ENCODE peak calls at places on chromosomes 6 and 20, in five cellular contexts. One of them, this sample, is unnamed.

GRCh38 chr20:53606364-53606985 is 12.8 kb upstream of the ZNF217 start:
- DNase-seq in sigmoid colon: no peak
- DNase-seq in fibroblast of mammary gland: peak; percentile 92
- DNase-seq in right lobe of liver: peak; percentile 36
- DNase-seq in CD8-positive, alpha-beta T cell: no peak
- DNase-seq in this sample: peak; percentile 89

GRCh38 chr6:122947355-122947754 is 48.7 kb upstream of the CLVS2 start:
- DNase-seq in fibroblast of mammary gland: peak; percentile 26
- DNase-seq in right lobe of liver: no peak
- DNase-seq in CD8-positive, alpha-beta T cell: no peak
- DNase-seq in sigmoid colon: no peak
- DNase-seq in this sample: peak; percentile 61

GRCh38 chr6:127841811-127842210 is 59.0 kb downstream of the THEMIS start:
- DNase-seq in sigmoid colon: no peak
- DNase-seq in fibroblast of mammary gland: peak; percentile 31
- DNase-seq in right lobe of liver: no peak
- DNase-seq in CD8-positive, alpha-beta T cell: no peak
- DNase-seq in this sample: no peak

GRCh38 chr6:170029416-170030283 is 261.2 kb downstream of the DLL1 start:
- DNase-seq in right lobe of liver: peak; percentile 23
- DNase-seq in fibroblast of mammary gland: no peak
- DNase-seq in CD8-positive, alpha-beta T cell: no peak
- DNase-seq in sigmoid colon: peak; percentile 54
- DNase-seq in this sample: no peak

GRCh38 chr6:35084511-35085203 is 56.5 kb downstream of the TCP11 start:
- DNase-seq in fibroblast of mammary gland: no peak
- DNase-seq in sigmoid colon: peak; percentile 62
- DNase-seq in CD8-positive, alpha-beta T cell: no peak
- DNase-seq in right lobe of liver: peak; percentile 28
- DNase-seq in this sample: no peak

GRCh38 chr6:14455442-14455841 is 337.9 kb downstream of the CD83 start:
- DNase-seq in sigmoid colon: no peak
- DNase-seq in right lobe of liver: no peak
- DNase-seq in CD8-positive, alpha-beta T cell: no peak
- DNase-seq in fibroblast of mammary gland: no peak
- DNase-seq in this sample: peak; percentile 47

GRCh38 chr20:56433880-56434255 is 21.8 kb downstream of the CASS4 start:
- DNase-seq in sigmoid colon: peak; percentile 20
- DNase-seq in CD8-positive, alpha-beta T cell: no peak
- DNase-seq in fibroblast of mammary gland: peak; percentile 79
- DNase-seq in right lobe of liver: no peak
- DNase-seq in this sample: peak; percentile 92

GRCh38 chr20:44734938-44735337 is 10.7 kb upstream of the KCNK15 start:
- DNase-seq in right lobe of liver: no peak
- DNase-seq in fibroblast of mammary gland: peak; percentile 50
- DNase-seq in sigmoid colon: no peak
- DNase-seq in CD8-positive, alpha-beta T cell: no peak
- DNase-seq in this sample: peak; percentile 85

GRCh38 chr6:133635447-133635846 is 253.5 kb upstream of the TCF21 start:
- DNase-seq in sigmoid colon: no peak
- DNase-seq in CD8-positive, alpha-beta T cell: no peak
- DNase-seq in right lobe of liver: no peak
- DNase-seq in fibroblast of mammary gland: no peak
- DNase-seq in this sample: no peak

GRCh38 chr6:95185874-95186273 is 391.5 kb upstream of the MANEA start:
- DNase-seq in right lobe of liver: no peak
- DNase-seq in sigmoid colon: no peak
- DNase-seq in fibroblast of mammary gland: no peak
- DNase-seq in CD8-positive, alpha-beta T cell: no peak
- DNase-seq in this sample: no peak

GRCh38 chr6:149362289-149362688 is 37.8 kb upstream of the SUMO4 start:
- DNase-seq in CD8-positive, alpha-beta T cell: no peak
- DNase-seq in right lobe of liver: no peak
- DNase-seq in fibroblast of mammary gland: no peak
- DNase-seq in sigmoid colon: no peak
- DNase-seq in this sample: no peak

GRCh38 chr20:43969501-43969900 is 54.8 kb downstream of the TOX2 start:
- DNase-seq in right lobe of liver: no peak
- DNase-seq in fibroblast of mammary gland: no peak
- DNase-seq in CD8-positive, alpha-beta T cell: no peak
- DNase-seq in sigmoid colon: no peak
- DNase-seq in this sample: no peak

GRCh38 chr6:142336183-142336582 is 34.4 kb downstream of the ADGRG6 start:
- DNase-seq in sigmoid colon: no peak
- DNase-seq in right lobe of liver: no peak
- DNase-seq in CD8-positive, alpha-beta T cell: no peak
- DNase-seq in fibroblast of mammary gland: no peak
- DNase-seq in this sample: no peak

GRCh38 chr6:30844118-30844535 is 40.2 kb upstream of the DDR1 start:
- DNase-seq in sigmoid colon: no peak
- DNase-seq in right lobe of liver: no peak
- DNase-seq in CD8-positive, alpha-beta T cell: no peak
- DNase-seq in fibroblast of mammary gland: no peak
- DNase-seq in this sample: peak; percentile 81

GRCh38 chr20:688809-689208 is 13.2 kb upstream of the SCRT2 start:
- DNase-seq in right lobe of liver: no peak
- DNase-seq in fibroblast of mammary gland: peak; percentile 15
- DNase-seq in sigmoid colon: no peak
- DNase-seq in CD8-positive, alpha-beta T cell: no peak
- DNase-seq in this sample: no peak

GRCh38 chr6:149089508-149089907 is 228.0 kb upstream of the TAB2 start:
- DNase-seq in CD8-positive, alpha-beta T cell: no peak
- DNase-seq in right lobe of liver: no peak
- DNase-seq in fibroblast of mammary gland: no peak
- DNase-seq in sigmoid colon: no peak
- DNase-seq in this sample: no peak

GRCh38 chr6:157893238-157893637 is 70.2 kb downstream of the SNX9 start:
- DNase-seq in CD8-positive, alpha-beta T cell: no peak
- DNase-seq in sigmoid colon: no peak
- DNase-seq in right lobe of liver: no peak
- DNase-seq in fibroblast of mammary gland: no peak
- DNase-seq in this sample: no peak

GRCh38 chr6:2733324-2733723 is 17.4 kb downstream of the MYLK4 start:
- DNase-seq in CD8-positive, alpha-beta T cell: no peak
- DNase-seq in right lobe of liver: no peak
- DNase-seq in fibroblast of mammary gland: peak; percentile 63
- DNase-seq in sigmoid colon: peak; percentile 81
- DNase-seq in this sample: peak; percentile 49

GRCh38 chr6:25296217-25296905 is 17.2 kb downstream of the CARMIL1 start:
- DNase-seq in CD8-positive, alpha-beta T cell: no peak
- DNase-seq in right lobe of liver: no peak
- DNase-seq in fibroblast of mammary gland: no peak
- DNase-seq in sigmoid colon: no peak
- DNase-seq in this sample: no peak

DNA sequence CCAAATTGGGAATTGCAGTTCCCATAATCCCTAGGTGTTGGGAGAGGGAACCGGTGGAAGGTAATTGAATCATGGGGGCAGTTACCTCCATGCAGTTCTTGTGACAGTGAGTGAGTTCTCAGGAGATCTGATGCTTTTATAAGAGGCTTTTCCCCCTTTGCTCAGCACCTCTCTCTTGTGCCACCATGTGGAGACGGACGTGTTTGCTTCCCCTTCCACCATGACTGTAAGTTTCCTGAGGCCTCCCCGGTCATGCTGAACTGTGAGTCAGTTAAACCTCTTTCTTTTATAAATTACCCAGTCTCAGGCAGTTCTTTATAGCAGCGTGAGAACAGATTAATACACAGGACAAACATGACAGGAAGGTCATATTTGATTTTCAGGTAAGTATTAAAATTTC is 25.3 kb upstream of the HECA start:
- DNase-seq in fibroblast of mammary gland: peak; percentile 55
- DNase-seq in sigmoid colon: no peak
- DNase-seq in CD8-positive, alpha-beta T cell: no peak
- DNase-seq in right lobe of liver: no peak
- DNase-seq in this sample: peak; percentile 62
- TF ChIP-seq CTCF in fibroblast of mammary gland: peak; percentile 35
- TF ChIP-seq CTCF in sigmoid colon: no peak
- TF ChIP-seq CTCF in CD8-positive, alpha-beta T cell: peak; percentile 28
- TF ChIP-seq CTCF in right lobe of liver: peak; percentile 31
- TF ChIP-seq CTCF in this sample: peak; percentile 44

GRCh38 chr6:107642348-107643347 is 152.7 kb downstream of the SOBP start:
- DNase-seq in fibroblast of mammary gland: no peak
- DNase-seq in CD8-positive, alpha-beta T cell: no peak
- DNase-seq in right lobe of liver: no peak
- DNase-seq in sigmoid colon: no peak
- DNase-seq in this sample: no peak
- H3K4me3 ChIP-seq in fibroblast of mammary gland: no peak overlapping the region
- H3K4me3 ChIP-seq in CD8-positive, alpha-beta T cell: no peak overlapping the region
- H3K4me3 ChIP-seq in right lobe of liver: no peak overlapping the region
- H3K4me3 ChIP-seq in sigmoid colon: no peak overlapping the region
- H3K4me3 ChIP-seq in this sample: no peak overlapping the region

DNA sequence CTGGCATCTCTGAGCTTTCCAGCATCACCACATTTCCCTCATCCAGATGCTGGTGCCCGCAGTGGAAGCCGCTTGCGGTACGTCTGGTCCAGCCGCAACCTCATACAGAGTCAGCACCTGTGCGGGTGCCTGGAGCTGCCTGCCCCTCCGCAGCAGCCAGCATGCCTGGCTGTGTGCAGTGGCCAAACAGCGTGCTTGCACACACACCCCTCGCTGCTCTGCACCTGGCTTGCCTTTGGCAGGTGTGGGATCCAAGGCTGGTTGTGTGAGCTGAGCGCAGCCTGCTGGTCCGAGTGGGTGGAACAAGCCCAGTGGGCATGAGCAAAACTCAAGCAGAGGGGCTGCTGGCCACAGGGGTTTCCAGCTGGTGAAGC is 3.1 kb upstream of the HINT3 start:
- DNase-seq in right lobe of liver: no peak
- DNase-seq in sigmoid colon: no peak
- DNase-seq in fibroblast of mammary gland: no peak
- DNase-seq in CD8-positive, alpha-beta T cell: no peak
- DNase-seq in this sample: no peak
- TF ChIP-seq CTCF in right lobe of liver: peak; percentile 20
- TF ChIP-seq CTCF in sigmoid colon: no peak
- TF ChIP-seq CTCF in fibroblast of mammary gland: peak; percentile 8
- TF ChIP-seq CTCF in CD8-positive, alpha-beta T cell: no peak
- TF ChIP-seq CTCF in this sample: peak; percentile 11

DNA sequence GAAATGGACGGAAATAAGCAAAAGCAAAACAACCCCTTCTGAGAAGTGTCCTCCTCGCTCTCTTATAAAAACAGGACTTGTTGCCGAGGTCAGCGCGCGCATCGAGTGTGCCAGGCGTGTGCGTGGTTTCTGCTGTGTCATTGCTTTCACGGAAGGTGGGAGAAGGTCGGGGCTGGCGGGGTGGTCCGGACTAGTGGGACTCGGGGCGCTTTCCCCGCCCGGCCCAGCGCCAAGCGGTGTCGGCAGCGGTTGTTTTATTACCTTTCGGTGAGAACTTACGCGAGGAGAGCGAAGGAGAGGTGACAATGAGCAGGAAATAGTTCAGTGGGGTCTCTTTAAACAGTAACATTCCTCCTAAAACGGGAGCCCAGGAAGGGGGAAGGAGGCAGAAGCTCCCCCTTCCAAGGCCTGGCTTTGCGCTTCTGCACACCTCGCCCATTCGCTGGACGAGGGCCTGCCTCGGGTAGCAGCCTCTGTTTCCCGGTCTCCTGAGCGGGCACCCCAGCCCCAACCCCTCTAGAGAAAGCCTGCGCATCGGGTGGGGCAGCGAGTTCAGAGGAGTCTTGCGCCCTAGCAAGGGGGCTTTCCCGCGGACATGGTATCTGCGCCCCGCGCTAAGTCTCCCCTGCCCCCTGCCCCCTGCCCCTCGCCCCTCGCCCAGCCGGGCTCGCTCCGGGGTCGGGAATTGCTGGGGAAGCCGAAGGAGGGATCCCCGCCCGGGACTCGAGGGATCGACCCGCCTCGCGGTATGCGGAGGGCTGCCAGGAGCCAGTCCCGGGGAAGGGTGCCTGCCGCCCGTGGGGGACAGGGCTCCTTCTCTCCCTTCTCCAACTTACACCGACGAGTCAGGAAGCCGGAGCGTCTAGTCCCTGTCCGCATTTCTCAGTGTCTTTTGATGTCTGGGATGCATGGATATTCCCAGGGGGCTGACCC is 1.2 kb upstream of the TBXT start:
- DNase-seq in right lobe of liver: no peak
- DNase-seq in fibroblast of mammary gland: peak; percentile 2
- DNase-seq in CD8-positive, alpha-beta T cell: no peak
- DNase-seq in sigmoid colon: no peak
- DNase-seq in this sample: peak; percentile 2
- H3K4me3 ChIP-seq in right lobe of liver: no peak overlapping the region
- H3K4me3 ChIP-seq in fibroblast of mammary gland: no peak overlapping the region
- H3K4me3 ChIP-seq in CD8-positive, alpha-beta T cell: no peak overlapping the region
- H3K4me3 ChIP-seq in sigmoid colon: no peak overlapping the region
- H3K4me3 ChIP-seq in this sample: no peak overlapping the region

GRCh38 chr6:137709424-137710281 is 157.4 kb upstream of the TNFAIP3 start:
- DNase-seq in sigmoid colon: no peak
- DNase-seq in fibroblast of mammary gland: peak; percentile 79
- DNase-seq in CD8-positive, alpha-beta T cell: no peak
- DNase-seq in right lobe of liver: no peak
- DNase-seq in this sample: no peak
- TF ChIP-seq CTCF in sigmoid colon: no peak
- TF ChIP-seq CTCF in fibroblast of mammary gland: no peak
- TF ChIP-seq CTCF in CD8-positive, alpha-beta T cell: no peak
- TF ChIP-seq CTCF in right lobe of liver: no peak
- TF ChIP-seq CTCF in this sample: no peak

GRCh38 chr20:23632711-23633573 is 4.8 kb downstream of the CST3 start:
- DNase-seq in CD8-positive, alpha-beta T cell: no peak
- DNase-seq in fibroblast of mammary gland: no peak
- DNase-seq in sigmoid colon: no peak
- DNase-seq in right lobe of liver: no peak
- DNase-seq in this sample: no peak

GRCh38 chr20:23636182-23636907 is 1.4 kb downstream of the CST3 start:
- DNase-seq in fibroblast of mammary gland: no peak
- DNase-seq in sigmoid colon: no peak
- DNase-seq in right lobe of liver: peak; percentile 69
- DNase-seq in CD8-positive, alpha-beta T cell: no peak
- DNase-seq in this sample: peak; percentile 23

GRCh38 chr20:23634044-23634801 is 3.5 kb downstream of the CST3 start:
- DNase-seq in sigmoid colon: no peak
- DNase-seq in right lobe of liver: no peak
- DNase-seq in fibroblast of mammary gland: no peak
- DNase-seq in CD8-positive, alpha-beta T cell: no peak
- DNase-seq in this sample: no peak

GRCh38 chr20:23636908-23637281 is 860 bp downstream of the CST3 start:
- DNase-seq in fibroblast of mammary gland: no peak
- DNase-seq in right lobe of liver: no peak
- DNase-seq in sigmoid colon: no peak
- DNase-seq in CD8-positive, alpha-beta T cell: no peak
- DNase-seq in this sample: peak; percentile 10

GRCh38 chr20:23634985-23635767 is 2.6 kb downstream of the CST3 start:
- DNase-seq in sigmoid colon: no peak
- DNase-seq in CD8-positive, alpha-beta T cell: no peak
- DNase-seq in fibroblast of mammary gland: peak; percentile 59
- DNase-seq in right lobe of liver: peak; percentile 97
- DNase-seq in this sample: no peak
- H3K4me3 ChIP-seq in sigmoid colon: no peak overlapping the region
- H3K4me3 ChIP-seq in CD8-positive, alpha-beta T cell: no peak overlapping the region
- H3K4me3 ChIP-seq in fibroblast of mammary gland: peak overlapping the region; percentile 90
- H3K4me3 ChIP-seq in right lobe of liver: no peak overlapping the region
- H3K4me3 ChIP-seq in this sample: no peak overlapping the region

GRCh38 chr6:5401845-5402738 is 140.8 kb downstream of the FARS2 start:
- DNase-seq in right lobe of liver: no peak
- DNase-seq in fibroblast of mammary gland: peak; percentile 46
- DNase-seq in CD8-positive, alpha-beta T cell: no peak
- DNase-seq in sigmoid colon: no peak
- DNase-seq in this sample: peak; percentile 55
- TF ChIP-seq CTCF in right lobe of liver: peak; percentile 61
- TF ChIP-seq CTCF in fibroblast of mammary gland: peak; percentile 64
- TF ChIP-seq CTCF in CD8-positive, alpha-beta T cell: peak; percentile 30
- TF ChIP-seq CTCF in sigmoid colon: no peak
- TF ChIP-seq CTCF in this sample: peak; percentile 68

GRCh38 chr6:140155727-140156126 is 781.3 kb upstream of the CITED2 start:
- DNase-seq in right lobe of liver: no peak
- DNase-seq in fibroblast of mammary gland: no peak
- DNase-seq in sigmoid colon: no peak
- DNase-seq in CD8-positive, alpha-beta T cell: no peak
- DNase-seq in this sample: no peak
- H3K4me3 ChIP-seq in right lobe of liver: no peak overlapping the region
- H3K4me3 ChIP-seq in fibroblast of mammary gland: no peak overlapping the region
- H3K4me3 ChIP-seq in sigmoid colon: no peak overlapping the region
- H3K4me3 ChIP-seq in CD8-positive, alpha-beta T cell: no peak overlapping the region
- H3K4me3 ChIP-seq in this sample: no peak overlapping the region

This sample was measured in cardiac fibroblast.